ENCODE peak calls at places on chromosomes 1 and 21, in eight cellular contexts. Y is effector memory CD8-positive, alpha-beta T cell; B is epithelial cell of prostate; A is cerebellum; D is IMR-90; L is sigmoid colon; S is G401; G is WTC11. F is an unnamed sample.

GRCh38 chr1:44218503-44219300 is 5.4 kb downstream of the DMAP1 start:
- DNase-seq in Y (no peak), B (no peak), A (no peak), D (no peak), L (no peak), S (no peak), G (no peak), F (no peak)

GRCh38 chr21:28959367-28960099 is 33.1 kb downstream of the LTN1 start:
- DNase-seq in Y (no peak), B (no peak), A (no peak), D (peak; percentile 89), L (no peak), S (no peak), G (no peak), F (no peak)

GRCh38 chr1:40699787-40700186 is 8.3 kb downstream of the NFYC start:
- DNase-seq in Y (no peak), B (no peak), A (no peak), D (no peak), L (no peak), S (no peak), G (no peak), F (no peak)

GRCh38 chr21:45016491-45017375 is 57.6 kb upstream of the ADARB1 start:
- DNase-seq in Y (no peak), B (no peak), A (peak; percentile 60), D (no peak), L (peak; percentile 71), S (peak; percentile 70), G (peak; percentile 10), F (no peak)

GRCh38 chr1:19010995-19011696 is 54.7 kb upstream of the IFFO2 start:
- DNase-seq in Y (peak; percentile 29), B (peak; percentile 93), A (no peak), D (peak; percentile 97), L (peak; percentile 91), S (peak; percentile 22), G (no peak), F (peak; percentile 63)

GRCh38 chr21:33157303-33157702 is 72.4 kb upstream of the IFNAR2 start:
- DNase-seq in Y (no peak), B (no peak), A (no peak), D (no peak), L (no peak), S (no peak), G (no peak), F (no peak)

GRCh38 chr21:41164981-41165650 is 2.8 kb upstream of the BACE2 start:
- DNase-seq in Y (no peak), B (peak; percentile 75), A (no peak), D (peak; percentile 58), L (no peak), S (no peak), G (no peak), F (no peak)

GRCh38 chr1:147600119-147601111 is 59.1 kb downstream of the BCL9 start:
- DNase-seq in Y (no peak), B (no peak), A (no peak), D (peak; percentile 70), L (peak; percentile 65), S (no peak), G (no peak), F (peak; percentile 61)

GRCh38 chr1:44254392-44254791 is 41.1 kb downstream of the DMAP1 start:
- DNase-seq in Y (no peak), B (no peak), A (no peak), D (no peak), L (no peak), S (no peak), G (no peak), F (no peak)

GRCh38 chr1:53316058-53316741 is 11.7 kb downstream of the LRP8 start:
- DNase-seq in Y (no peak), B (no peak), A (no peak), D (peak; percentile 27), L (no peak), S (no peak), G (no peak), F (no peak)

GRCh38 chr1:174114788-174115448 is 44.4 kb upstream of the RABGAP1L start:
- DNase-seq in Y (peak; percentile 20), B (peak; percentile 39), A (peak; percentile 16), D (peak; percentile 40), L (no peak), S (peak; percentile 59), G (no peak), F (peak; percentile 17)